ENCODE peak calls at places on chromosomes 4 and X, in nine cellular contexts. V is testis; L is NCI-H460; S is neural crest cell; D is progenitor cell of endocrine pancreas; A is pons; F is SW480; N is stimulated activated CD8-positive, alpha-beta memory T cell treated with anti-CD3 and anti-CD28 coated beads, Interleukin-7, amount 100 ng/mL, for 1 hour; Q is K562. X is an unnamed sample.

GRCh38 chrX:70525733-70526132 is 81.1 kb downstream of the DLG3 start:
- DNase-seq in V (no peak), L (no peak), S (no peak), D (peak), A (no peak), F (no peak), N (no peak), Q (no peak), X (no peak)

GRCh38 chrX:150897371-150898319 is 823 bp downstream of the CD99L2 start:
- DNase-seq in V (peak), L (no peak), S (no peak), D (peak), A (peak), F (no peak), N (no peak), Q (no peak), X (no peak)

GRCh38 chrX:40108959-40109287 is 11.2 kb upstream of the BCOR start:
- DNase-seq in V (peak), L (peak), S (no peak), D (peak), A (peak), F (peak), N (no peak), Q (peak), X (no peak)

GRCh38 chrX:151424505-151424904 is 27.5 kb downstream of the VMA21 start:
- DNase-seq in V (no peak), L (no peak), S (no peak), D (no peak), A (no peak), F (no peak), N (no peak), Q (no peak), X (no peak)

GRCh38 chr4:135243960-135244561 is 1042.5 kb upstream of the PABPC4L start:
- DNase-seq in V (no peak), L (no peak), S (no peak), D (no peak), A (no peak), F (no peak), N (no peak), Q (no peak), X (no peak)

GRCh38 chr4:82043809-82044137 is 330.0 kb downstream of the HNRNPD start:
- DNase-seq in V (no peak), L (no peak), S (no peak), D (no peak), A (no peak), F (no peak), N (no peak), Q (no peak), X (no peak)

GRCh38 chrX:34638116-34638515 is 19.0 kb downstream of the TMEM47 start:
- DNase-seq in V (no peak), L (peak), S (peak), D (no peak), A (peak), F (peak), N (no peak), Q (no peak), X (no peak)

GRCh38 chr4:186676531-186677158 is 47.0 kb downstream of the FAT1 start:
- DNase-seq in V (no peak), L (peak), S (no peak), D (no peak), A (peak), F (no peak), N (no peak), Q (no peak), X (peak)

GRCh38 chrX:136497556-136498048 is at the start of gene HTATSF1:
- DNase-seq in V (no peak), L (no peak), S (no peak), D (no peak), A (no peak), F (peak), N (no peak), Q (no peak), X (no peak)

GRCh38 chrX:7059214-7059838 is 88.2 kb upstream of the STS start:
- DNase-seq in V (no peak), L (no peak), S (no peak), D (no peak), A (no peak), F (no peak), N (no peak), Q (no peak), X (no peak)

GRCh38 chr4:173257732-173258717 is 76.1 kb downstream of the HMGB2 start:
- DNase-seq in V (peak), L (peak), S (peak), D (peak), A (peak), F (peak), N (peak), Q (peak), X (no peak)

GRCh38 chr4:66899422-66900065 is 645.8 kb downstream of the CENPC start:
- DNase-seq in V (no peak), L (no peak), S (no peak), D (no peak), A (no peak), F (no peak), N (no peak), Q (no peak), X (no peak)

GRCh38 chr4:27775156-27775555 is 914.5 kb downstream of the STIM2 start:
- DNase-seq in V (no peak), L (no peak), S (no peak), D (no peak), A (no peak), F (no peak), N (no peak), Q (no peak), X (no peak)

GRCh38 chr4:125020089-125021034 is 294.4 kb upstream of the FAT4 start:
- DNase-seq in V (no peak), L (no peak), S (no peak), D (no peak), A (no peak), F (no peak), N (no peak), Q (no peak), X (no peak)

GRCh38 chr4:55175779-55176231 is 50.4 kb upstream of the KDR start:
- DNase-seq in V (no peak), L (no peak), S (no peak), D (no peak), A (no peak), F (no peak), N (no peak), Q (no peak), X (no peak)

GRCh38 chrX:120015145-120016067 is 62.1 kb downstream of the RHOXF2B start:
- DNase-seq in V (no peak), L (no peak), S (no peak), D (no peak), A (no peak), F (peak), N (no peak), Q (no peak), X (no peak)

GRCh38 chr4:8400641-8401325 is 39.7 kb downstream of the ACOX3 start:
- DNase-seq in V (no peak), L (no peak), S (no peak), D (no peak), A (peak), F (no peak), N (no peak), Q (no peak), X (no peak)

GRCh38 chr4:6917445-6918241 is 8.0 kb downstream of the TBC1D14 start:
- DNase-seq in V (peak), L (no peak), S (no peak), D (no peak), A (peak), F (peak), N (no peak), Q (peak), X (no peak)

GRCh38 chr4:145804134-145804533 is 124.2 kb downstream of the C4orf51 start:
- DNase-seq in V (no peak), L (no peak), S (no peak), D (no peak), A (no peak), F (no peak), N (no peak), Q (no peak), X (peak)

GRCh38 chrX:19627081-19627480 is 111.8 kb upstream of the MAP3K15 start:
- DNase-seq in V (no peak), L (no peak), S (no peak), D (no peak), A (peak), F (no peak), N (no peak), Q (no peak), X (no peak)

GRCh38 chr4:56530269-56531148 is 24.9 kb downstream of the ARL9 start:
- DNase-seq in V (peak), L (peak), S (peak), D (peak), A (peak), F (peak), N (peak), Q (peak), X (peak)

GRCh38 chr4:6777636-6778281 is 4.8 kb upstream of the KIAA0232 start:
- DNase-seq in V (no peak), L (no peak), S (no peak), D (no peak), A (no peak), F (no peak), N (no peak), Q (no peak), X (no peak)

GRCh38 chrX:73683236-73683859 is 120.4 kb downstream of the CHIC1 start:
- DNase-seq in V (no peak), L (no peak), S (no peak), D (no peak), A (no peak), F (no peak), N (no peak), Q (no peak), X (peak)

GRCh38 chr4:18292411-18292810 is 270.9 kb upstream of the LCORL start:
- DNase-seq in V (no peak), L (no peak), S (no peak), D (no peak), A (no peak), F (no peak), N (no peak), Q (no peak), X (no peak)

GRCh38 chr4:2792711-2793577 is at the start of gene SH3BP2:
- DNase-seq in V (peak), L (peak), S (peak), D (peak), A (no peak), F (no peak), N (no peak), Q (peak), X (no peak)

GRCh38 chr4:86924805-86925204 is 10.0 kb upstream of the AFF1 start:
- DNase-seq in V (no peak), L (no peak), S (no peak), D (no peak), A (no peak), F (no peak), N (no peak), Q (no peak), X (peak)

GRCh38 chrX:19448077-19448476 is 67.2 kb downstream of the MAP3K15 start:
- DNase-seq in V (no peak), L (no peak), S (no peak), D (no peak), A (no peak), F (no peak), N (no peak), Q (no peak), X (no peak)

GRCh38 chr4:37628977-37629609 is 57.1 kb downstream of the RELL1 start:
- DNase-seq in V (no peak), L (peak), S (no peak), D (no peak), A (no peak), F (peak), N (no peak), Q (peak), X (no peak)

GRCh38 chr4:4765811-4766210 is 93.7 kb upstream of the MSX1 start:
- DNase-seq in V (no peak), L (no peak), S (no peak), D (no peak), A (no peak), F (no peak), N (no peak), Q (no peak), X (no peak)

X was measured in skeletal muscle cell.